ENCODE peak calls at places on chromosome 7, in nine cellular contexts. D is AG08396; P is upper lobe of right lung; Q is KBM-7; E is stimulated activated CD8-positive, alpha-beta memory T cell treated with anti-CD3 and anti-CD28 coated beads, Interleukin-2, amount 100 ng/mL, for 48 hours; H is KG1; O is left lung; X is posterior vena cava; R is naive B cell. T is an unnamed sample.

GRCh38 chr7:25389489-25390106 is 161.3 kb upstream of the NPVF start:
- DNase-seq in E (no peak), H (peak), D (peak), R (no peak), O (no peak), X (no peak), Q (peak), P (no peak), T (no peak)

GRCh38 chr7:136677456-136678365 is 190.7 kb upstream of the CHRM2 start:
- DNase-seq in X (no peak), O (no peak), H (no peak), E (no peak), Q (peak), P (no peak), R (no peak), D (no peak), T (no peak)

GRCh38 chr7:75977741-75978140 is 16.7 kb downstream of the TMEM120A start:
- DNase-seq in R (no peak), X (peak), H (no peak), O (no peak), Q (no peak), E (no peak), P (no peak), D (no peak), T (no peak)

GRCh38 chr7:50164552-50165220 is 71.6 kb upstream of the ZPBP start:
- DNase-seq in Q (no peak), R (no peak), E (no peak), H (no peak), P (no peak), X (no peak), D (no peak), O (no peak), T (no peak)

GRCh38 chr7:80450621-80451308 is 61.1 kb downstream of the GNAT3 start:
- DNase-seq in D (no peak), E (no peak), H (peak), X (no peak), R (no peak), Q (peak), P (no peak), O (no peak), T (no peak)

GRCh38 chr7:103936558-103936957 is 52.9 kb downstream of the RELN start:
- DNase-seq in H (no peak), D (no peak), O (no peak), Q (no peak), P (no peak), R (no peak), E (no peak), X (no peak), T (no peak)

GRCh38 chr7:1096156-1097119 is 8.5 kb downstream of the GPER1 start:
- DNase-seq in H (no peak), Q (no peak), O (no peak), R (no peak), P (peak), D (no peak), X (no peak), E (no peak), T (no peak)

GRCh38 chr7:149097088-149097487 is 6.6 kb upstream of the ZNF786 start:
- DNase-seq in P (peak), D (peak), Q (no peak), O (no peak), E (no peak), X (no peak), R (no peak), H (no peak), T (no peak)

GRCh38 chr7:34357068-34357467 is 300.9 kb upstream of the NPSR1 start:
- DNase-seq in H (no peak), O (no peak), X (no peak), Q (no peak), R (no peak), P (no peak), D (no peak), E (no peak), T (no peak)

GRCh38 chr7:18509491-18509890 is 13.9 kb downstream of the HDAC9 start:
- DNase-seq in D (no peak), O (no peak), Q (no peak), P (no peak), E (no peak), H (no peak), X (no peak), R (no peak), T (no peak)

GRCh38 chr7:83476501-83476900 is 172.4 kb downstream of the SEMA3E start:
- DNase-seq in P (no peak), O (no peak), H (no peak), Q (no peak), E (no peak), R (no peak), X (no peak), D (no peak), T (no peak)

GRCh38 chr7:25073451-25073850 is 51.6 kb downstream of the CYCS start:
- DNase-seq in X (no peak), E (no peak), P (no peak), O (no peak), D (peak), R (no peak), H (no peak), Q (no peak), T (no peak)

GRCh38 chr7:137469191-137469811 is 125.8 kb upstream of the PTN start:
- DNase-seq in O (no peak), D (no peak), E (no peak), P (no peak), Q (no peak), R (no peak), X (no peak), H (no peak), T (no peak)

GRCh38 chr7:92025260-92025659 is 84.6 kb downstream of the AKAP9 start:
- DNase-seq in O (no peak), D (peak), R (no peak), E (no peak), Q (no peak), X (no peak), P (no peak), H (no peak), T (no peak)

GRCh38 chr7:80334908-80335307 is 177.0 kb downstream of the GNAT3 start:
- DNase-seq in X (no peak), Q (no peak), H (no peak), E (no peak), D (no peak), P (no peak), O (no peak), R (no peak), T (no peak)

GRCh38 chr7:50564630-50565558 is at the start of gene DDC:
- DNase-seq in D (no peak), P (no peak), R (no peak), X (no peak), H (no peak), Q (no peak), O (no peak), E (no peak), T (no peak)

GRCh38 chr7:2016021-2016631 is 216.6 kb downstream of the MAD1L1 start:
- DNase-seq in O (peak), R (no peak), E (no peak), D (no peak), Q (no peak), P (peak), H (no peak), X (peak), T (peak)

GRCh38 chr7:152462995-152463713 is 27.4 kb upstream of the KMT2C start:
- DNase-seq in D (peak), O (no peak), Q (no peak), R (no peak), X (no peak), E (no peak), P (no peak), H (no peak), T (no peak)

GRCh38 chr7:151313857-151314256 is 27.8 kb upstream of the NUB1 start:
- DNase-seq in Q (no peak), R (no peak), O (no peak), X (peak), E (no peak), H (no peak), D (peak), P (no peak), T (peak)

GRCh38 chr7:81284576-81284975 is 365.7 kb upstream of the SEMA3C start:
- DNase-seq in D (peak), Q (no peak), H (no peak), P (no peak), E (no peak), R (no peak), O (no peak), X (no peak), T (no peak)